ENCODE peak calls at places on chromosomes 11 and 22, in ten cellular contexts. One of them, this sample, is unnamed.

GRCh38 chr22:37187891-37188761 is at the start of gene C1QTNF6:
- DNase-seq in activated gamma-delta T cell treated with anti-CD3 and anti-CD28 coated beads, Interleukin-2, amount 50 U/mL, for 16 hours: no peak
- DNase-seq in DMS153: peak; percentile 38
- DNase-seq in amniotic stem cell: no peak
- DNase-seq in choroid plexus epithelial cell: no peak
- DNase-seq in left ventricle myocardium inferior: peak; percentile 56
- DNase-seq in SHP77: peak; percentile 60
- DNase-seq in HFF-Myc: no peak
- DNase-seq in AG08396: no peak
- DNase-seq in T47D: no peak
- DNase-seq in this sample: no peak

GRCh38 chr11:13289081-13289480 is 11.5 kb downstream of the BMAL1 start:
- DNase-seq in DMS153: no peak
- DNase-seq in SHP77: no peak
- DNase-seq in choroid plexus epithelial cell: peak; percentile 38
- DNase-seq in T47D: no peak
- DNase-seq in AG08396: peak; percentile 24
- DNase-seq in left ventricle myocardium inferior: no peak
- DNase-seq in HFF-Myc: peak; percentile 16
- DNase-seq in activated gamma-delta T cell treated with anti-CD3 and anti-CD28 coated beads, Interleukin-2, amount 50 U/mL, for 16 hours: no peak
- DNase-seq in amniotic stem cell: no peak
- DNase-seq in this sample: no peak

GRCh38 chr22:39281126-39281525 is 36.3 kb upstream of the PDGFB start:
- DNase-seq in DMS153: no peak
- DNase-seq in activated gamma-delta T cell treated with anti-CD3 and anti-CD28 coated beads, Interleukin-2, amount 50 U/mL, for 16 hours: no peak
- DNase-seq in SHP77: no peak
- DNase-seq in AG08396: no peak
- DNase-seq in HFF-Myc: no peak
- DNase-seq in choroid plexus epithelial cell: no peak
- DNase-seq in left ventricle myocardium inferior: no peak
- DNase-seq in T47D: no peak
- DNase-seq in amniotic stem cell: no peak
- DNase-seq in this sample: peak; percentile 63

GRCh38 chr11:117221775-117222517 is 9.9 kb downstream of the PCSK7 start:
- DNase-seq in DMS153: peak; percentile 43
- DNase-seq in activated gamma-delta T cell treated with anti-CD3 and anti-CD28 coated beads, Interleukin-2, amount 50 U/mL, for 16 hours: no peak
- DNase-seq in choroid plexus epithelial cell: peak; percentile 62
- DNase-seq in T47D: no peak
- DNase-seq in left ventricle myocardium inferior: peak; percentile 69
- DNase-seq in AG08396: no peak
- DNase-seq in SHP77: peak; percentile 50
- DNase-seq in amniotic stem cell: no peak
- DNase-seq in HFF-Myc: no peak
- DNase-seq in this sample: no peak

GRCh38 chr11:33931032-33931431 is 39.2 kb upstream of the LMO2 start:
- DNase-seq in choroid plexus epithelial cell: no peak
- DNase-seq in T47D: no peak
- DNase-seq in activated gamma-delta T cell treated with anti-CD3 and anti-CD28 coated beads, Interleukin-2, amount 50 U/mL, for 16 hours: no peak
- DNase-seq in DMS153: no peak
- DNase-seq in AG08396: no peak
- DNase-seq in HFF-Myc: no peak
- DNase-seq in amniotic stem cell: no peak
- DNase-seq in SHP77: no peak
- DNase-seq in left ventricle myocardium inferior: no peak
- DNase-seq in this sample: no peak

GRCh38 chr22:35170716-35171697 is 86.3 kb upstream of the HMGXB4 start:
- DNase-seq in HFF-Myc: no peak
- DNase-seq in T47D: no peak
- DNase-seq in activated gamma-delta T cell treated with anti-CD3 and anti-CD28 coated beads, Interleukin-2, amount 50 U/mL, for 16 hours: no peak
- DNase-seq in amniotic stem cell: no peak
- DNase-seq in AG08396: no peak
- DNase-seq in SHP77: no peak
- DNase-seq in choroid plexus epithelial cell: no peak
- DNase-seq in left ventricle myocardium inferior: no peak
- DNase-seq in DMS153: no peak
- DNase-seq in this sample: no peak

GRCh38 chr22:48581821-48582469 is 1245.7 kb downstream of the BRD1 start:
- DNase-seq in T47D: no peak
- DNase-seq in activated gamma-delta T cell treated with anti-CD3 and anti-CD28 coated beads, Interleukin-2, amount 50 U/mL, for 16 hours: no peak
- DNase-seq in amniotic stem cell: no peak
- DNase-seq in left ventricle myocardium inferior: no peak
- DNase-seq in SHP77: no peak
- DNase-seq in DMS153: no peak
- DNase-seq in AG08396: no peak
- DNase-seq in HFF-Myc: no peak
- DNase-seq in choroid plexus epithelial cell: no peak
- DNase-seq in this sample: no peak

GRCh38 chr11:41413843-41414242 is 45.6 kb downstream of the LRRC4C start:
- DNase-seq in activated gamma-delta T cell treated with anti-CD3 and anti-CD28 coated beads, Interleukin-2, amount 50 U/mL, for 16 hours: no peak
- DNase-seq in T47D: no peak
- DNase-seq in AG08396: no peak
- DNase-seq in HFF-Myc: no peak
- DNase-seq in left ventricle myocardium inferior: no peak
- DNase-seq in SHP77: no peak
- DNase-seq in amniotic stem cell: no peak
- DNase-seq in choroid plexus epithelial cell: no peak
- DNase-seq in DMS153: no peak
- DNase-seq in this sample: no peak

GRCh38 chr22:48102581-48102980 is 1340.1 kb downstream of the TBC1D22A start:
- DNase-seq in choroid plexus epithelial cell: no peak
- DNase-seq in activated gamma-delta T cell treated with anti-CD3 and anti-CD28 coated beads, Interleukin-2, amount 50 U/mL, for 16 hours: no peak
- DNase-seq in DMS153: no peak
- DNase-seq in left ventricle myocardium inferior: no peak
- DNase-seq in SHP77: no peak
- DNase-seq in T47D: no peak
- DNase-seq in HFF-Myc: no peak
- DNase-seq in AG08396: no peak
- DNase-seq in amniotic stem cell: no peak
- DNase-seq in this sample: no peak

GRCh38 chr11:109423114-109423859 is 1.3 kb downstream of the C11orf87 start:
- DNase-seq in DMS153: no peak
- DNase-seq in amniotic stem cell: no peak
- DNase-seq in activated gamma-delta T cell treated with anti-CD3 and anti-CD28 coated beads, Interleukin-2, amount 50 U/mL, for 16 hours: no peak
- DNase-seq in HFF-Myc: no peak
- DNase-seq in T47D: peak; percentile 37
- DNase-seq in AG08396: peak; percentile 27
- DNase-seq in choroid plexus epithelial cell: peak; percentile 19
- DNase-seq in SHP77: peak; percentile 38
- DNase-seq in left ventricle myocardium inferior: no peak
- DNase-seq in this sample: no peak

GRCh38 chr11:1935156-1936071 is 11.7 kb upstream of the MRPL23 start:
- DNase-seq in activated gamma-delta T cell treated with anti-CD3 and anti-CD28 coated beads, Interleukin-2, amount 50 U/mL, for 16 hours: no peak
- DNase-seq in T47D: no peak
- DNase-seq in SHP77: no peak
- DNase-seq in HFF-Myc: no peak
- DNase-seq in choroid plexus epithelial cell: no peak
- DNase-seq in AG08396: no peak
- DNase-seq in DMS153: no peak
- DNase-seq in amniotic stem cell: no peak
- DNase-seq in left ventricle myocardium inferior: peak; percentile 11
- DNase-seq in this sample: no peak

GRCh38 chr11:134792044-134792443 is 380.0 kb upstream of the B3GAT1 start:
- DNase-seq in T47D: no peak
- DNase-seq in choroid plexus epithelial cell: no peak
- DNase-seq in activated gamma-delta T cell treated with anti-CD3 and anti-CD28 coated beads, Interleukin-2, amount 50 U/mL, for 16 hours: no peak
- DNase-seq in SHP77: no peak
- DNase-seq in HFF-Myc: no peak
- DNase-seq in left ventricle myocardium inferior: no peak
- DNase-seq in amniotic stem cell: no peak
- DNase-seq in DMS153: no peak
- DNase-seq in AG08396: no peak
- DNase-seq in this sample: no peak

GRCh38 chr11:118224512-118225180 is at the start of gene JAML:
- DNase-seq in SHP77: no peak
- DNase-seq in DMS153: no peak
- DNase-seq in activated gamma-delta T cell treated with anti-CD3 and anti-CD28 coated beads, Interleukin-2, amount 50 U/mL, for 16 hours: peak; percentile 34
- DNase-seq in amniotic stem cell: no peak
- DNase-seq in choroid plexus epithelial cell: no peak
- DNase-seq in T47D: no peak
- DNase-seq in HFF-Myc: no peak
- DNase-seq in AG08396: no peak
- DNase-seq in left ventricle myocardium inferior: no peak
- DNase-seq in this sample: peak; percentile 94

GRCh38 chr11:78022397-78023396 is at the start of gene KCTD14:
- DNase-seq in amniotic stem cell: no peak
- DNase-seq in SHP77: peak; percentile 84
- DNase-seq in HFF-Myc: no peak
- DNase-seq in activated gamma-delta T cell treated with anti-CD3 and anti-CD28 coated beads, Interleukin-2, amount 50 U/mL, for 16 hours: no peak
- DNase-seq in DMS153: peak; percentile 25
- DNase-seq in choroid plexus epithelial cell: no peak
- DNase-seq in AG08396: peak; percentile 49
- DNase-seq in left ventricle myocardium inferior: no peak
- DNase-seq in T47D: no peak
- DNase-seq in this sample: no peak

GRCh38 chr22:35152316-35152715 is 86.4 kb downstream of the ISX start:
- DNase-seq in AG08396: no peak
- DNase-seq in choroid plexus epithelial cell: no peak
- DNase-seq in DMS153: no peak
- DNase-seq in SHP77: no peak
- DNase-seq in left ventricle myocardium inferior: no peak
- DNase-seq in activated gamma-delta T cell treated with anti-CD3 and anti-CD28 coated beads, Interleukin-2, amount 50 U/mL, for 16 hours: no peak
- DNase-seq in HFF-Myc: no peak
- DNase-seq in amniotic stem cell: no peak
- DNase-seq in T47D: no peak
- DNase-seq in this sample: peak; percentile 90

GRCh38 chr11:17890333-17890732 is 122.5 kb downstream of the SERGEF start:
- DNase-seq in DMS153: no peak
- DNase-seq in T47D: no peak
- DNase-seq in AG08396: no peak
- DNase-seq in left ventricle myocardium inferior: no peak
- DNase-seq in choroid plexus epithelial cell: peak; percentile 33
- DNase-seq in amniotic stem cell: no peak
- DNase-seq in SHP77: no peak
- DNase-seq in HFF-Myc: no peak
- DNase-seq in activated gamma-delta T cell treated with anti-CD3 and anti-CD28 coated beads, Interleukin-2, amount 50 U/mL, for 16 hours: no peak
- DNase-seq in this sample: peak; percentile 57

This sample was measured in Karpas-422.